ENCODE peak calls at places on chromosomes 2 and 18, in nine cellular contexts. V, W, J, L, C, O, S, X and H are unnamed samples.

GRCh38 chr2:164479460-164479859 is 141.8 kb downstream of the GRB14 start:
- DNase-seq in V (peak), W (peak), J (peak), L (peak), C (no peak), O (peak), S (peak), X (no peak), H (peak)

GRCh38 chr2:7837232-7837760 is 844.6 kb upstream of the ID2 start:
- DNase-seq in V (no peak), W (no peak), J (no peak), L (no peak), C (no peak), O (peak), S (no peak), X (no peak), H (no peak)

GRCh38 chr2:96907405-96908041 is 37.6 kb upstream of the SEMA4C start:
- DNase-seq in V (peak), W (peak), J (no peak), L (peak), C (peak), O (no peak), S (peak), X (peak), H (peak)

GRCh38 chr2:224278531-224278930 is 123.4 kb downstream of the FAM124B start:
- DNase-seq in V (no peak), W (no peak), J (no peak), L (no peak), C (no peak), O (no peak), S (peak), X (no peak), H (no peak)

GRCh38 chr2:123870877-123871276 is 154.2 kb upstream of the CNTNAP5 start:
- DNase-seq in V (peak), W (no peak), J (no peak), L (no peak), C (no peak), O (no peak), S (no peak), X (no peak), H (no peak)

GRCh38 chr2:232573821-232574435 is 23.4 kb downstream of the EIF4E2 start:
- DNase-seq in V (peak), W (no peak), J (no peak), L (no peak), C (no peak), O (no peak), S (no peak), X (no peak), H (no peak)

GRCh38 chr2:156864230-156864629 is 393.3 kb upstream of the GALNT5 start:
- DNase-seq in V (no peak), W (no peak), J (no peak), L (no peak), C (no peak), O (no peak), S (no peak), X (no peak), H (no peak)

GRCh38 chr2:201879986-201880385 is 73.6 kb downstream of the CDK15 start:
- DNase-seq in V (no peak), W (no peak), J (peak), L (no peak), C (no peak), O (peak), S (no peak), X (no peak), H (no peak)

GRCh38 chr2:62326735-62327134 is 130.8 kb downstream of the B3GNT2 start:
- DNase-seq in V (no peak), W (no peak), J (no peak), L (no peak), C (no peak), O (no peak), S (no peak), X (no peak), H (no peak)

GRCh38 chr2:230416061-230416721 is at the start of gene SP100:
- DNase-seq in V (no peak), W (peak), J (peak), L (no peak), C (peak), O (peak), S (peak), X (peak), H (peak)

GRCh38 chr2:185201063-185201462 is 537.5 kb upstream of the FSIP2 start:
- DNase-seq in V (no peak), W (no peak), J (peak), L (no peak), C (no peak), O (no peak), S (no peak), X (no peak), H (no peak)

GRCh38 chr2:170815311-170815710 is 1.4 kb upstream of the GAD1 start:
- DNase-seq in V (no peak), W (no peak), J (no peak), L (no peak), C (no peak), O (no peak), S (no peak), X (no peak), H (no peak)

GRCh38 chr2:189060096-189060642 is 86.0 kb downstream of the COL3A1 start:
- DNase-seq in V (no peak), W (no peak), J (no peak), L (no peak), C (no peak), O (no peak), S (no peak), X (no peak), H (no peak)

GRCh38 chr2:78718483-78718882 is 307.0 kb upstream of the REG3G start:
- DNase-seq in V (no peak), W (peak), J (no peak), L (no peak), C (no peak), O (no peak), S (no peak), X (no peak), H (no peak)

GRCh38 chr2:64222351-64222750 is 78.1 kb upstream of the PELI1 start:
- DNase-seq in V (no peak), W (peak), J (no peak), L (no peak), C (no peak), O (no peak), S (peak), X (no peak), H (no peak)

GRCh38 chr2:76958749-76959148 is 563.4 kb downstream of the LRRTM4 start:
- DNase-seq in V (peak), W (peak), J (peak), L (no peak), C (no peak), O (peak), S (no peak), X (no peak), H (no peak)

GRCh38 chr18:48809365-48809764 is 141.4 kb downstream of the SMAD7 start:
- DNase-seq in V (no peak), W (no peak), J (no peak), L (no peak), C (no peak), O (no peak), S (no peak), X (no peak), H (no peak)

GRCh38 chr2:137689549-137689948 is 274.7 kb upstream of the HNMT start:
- DNase-seq in V (no peak), W (peak), J (no peak), L (no peak), C (no peak), O (peak), S (no peak), X (no peak), H (no peak)

GRCh38 chr2:100262555-100263320 is 59.6 kb downstream of the LONRF2 start:
- DNase-seq in V (peak), W (peak), J (peak), L (peak), C (peak), O (peak), S (peak), X (peak), H (peak)

GRCh38 chr2:68196120-68196716 is 38.5 kb downstream of the PNO1 start:
- DNase-seq in V (peak), W (peak), J (peak), L (no peak), C (peak), O (peak), S (peak), X (peak), H (no peak)

GRCh38 chr2:167652401-167652800 is 595.0 kb downstream of the STK39 start:
- DNase-seq in V (no peak), W (peak), J (no peak), L (no peak), C (no peak), O (no peak), S (no peak), X (no peak), H (no peak)

GRCh38 chr2:120551540-120551939 is 184.1 kb upstream of the GLI2 start:
- DNase-seq in V (no peak), W (peak), J (no peak), L (no peak), C (no peak), O (peak), S (no peak), X (no peak), H (no peak)

GRCh38 chr2:235917506-235917905 is 250.7 kb downstream of the GBX2 start:
- DNase-seq in V (no peak), W (no peak), J (no peak), L (no peak), C (no peak), O (no peak), S (no peak), X (no peak), H (no peak)

GRCh38 chr2:100983201-100983600 is 18.9 kb upstream of the RPL31 start:
- DNase-seq in V (no peak), W (no peak), J (no peak), L (no peak), C (no peak), O (no peak), S (no peak), X (no peak), H (no peak)

GRCh38 chr18:71966791-71967190 is 577.4 kb downstream of the CBLN2 start:
- DNase-seq in V (no peak), W (no peak), J (no peak), L (no peak), C (no peak), O (no peak), S (no peak), X (no peak), H (no peak)

GRCh38 chr18:24868760-24869237 is 408.4 kb downstream of the HRH4 start:
- DNase-seq in V (no peak), W (no peak), J (no peak), L (no peak), C (no peak), O (no peak), S (peak), X (no peak), H (no peak)

GRCh38 chr2:240963065-240963375 is 35.4 kb upstream of the SNED1 start:
- DNase-seq in V (no peak), W (no peak), J (no peak), L (no peak), C (no peak), O (no peak), S (no peak), X (no peak), H (peak)

GRCh38 chr2:225484751-225485150 is 85.2 kb downstream of the NYAP2 start:
- DNase-seq in V (no peak), W (no peak), J (no peak), L (no peak), C (no peak), O (no peak), S (no peak), X (no peak), H (no peak)

GRCh38 chr2:23661276-23662050 is 265.5 kb downstream of the ATAD2B start:
- DNase-seq in V (no peak), W (no peak), J (no peak), L (no peak), C (no peak), O (no peak), S (no peak), X (no peak), H (no peak)

GRCh38 chr2:134634054-134634630 is 84.7 kb downstream of the TMEM163 start:
- DNase-seq in V (peak), W (no peak), J (no peak), L (no peak), C (no peak), O (no peak), S (no peak), X (no peak), H (no peak)

GRCh38 chr2:227625420-227625819 is 8.1 kb downstream of the SCYGR4 start:
- DNase-seq in V (no peak), W (no peak), J (no peak), L (no peak), C (no peak), O (no peak), S (no peak), X (no peak), H (no peak)
- TF ChIP-seq CTCF in V (no peak), W (no peak), J (no peak), L (no peak), C (no peak), O (no peak), S (no peak), X (no peak), H (no peak)

GRCh38 chr2:200585730-200586643 is at the start of gene AOX1:
- DNase-seq in V (peak), W (peak), J (peak), L (peak), C (peak), O (no peak), S (peak), X (peak), H (no peak)
- H3K4me3 ChIP-seq in V (peak), W (peak), J (peak), L (peak), C (peak), O (no peak), S (peak), X (peak), H (peak)

DNA sequence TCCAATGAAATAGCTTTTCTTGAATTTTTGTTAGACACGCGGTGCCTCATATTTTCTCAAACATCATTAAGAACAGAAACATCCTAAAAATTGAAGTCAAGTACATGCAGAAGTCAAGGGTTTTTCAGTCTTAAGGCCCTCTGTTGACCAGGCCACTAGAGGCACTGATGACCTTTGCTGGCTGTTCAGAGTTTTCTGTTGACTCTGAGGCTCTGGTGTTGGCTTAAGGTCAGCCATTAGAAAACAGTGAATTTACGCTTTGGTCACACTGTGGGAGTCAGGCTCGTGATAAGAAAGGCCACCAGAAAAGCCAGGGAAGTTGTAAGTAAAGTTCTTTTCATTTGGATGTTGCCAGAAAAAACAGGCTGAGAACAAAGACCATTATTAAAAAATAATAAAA is 5.8 kb upstream of the UPP2 start:
- DNase-seq in V (no peak), W (no peak), J (no peak), L (no peak), C (no peak), O (no peak), S (no peak), X (no peak), H (no peak)
- TF ChIP-seq CTCF in V (no peak), W (no peak), J (no peak), L (no peak), C (no peak), O (no peak), S (no peak), X (no peak), H (no peak)

GRCh38 chr2:20665261-20666113 is 1.5 kb upstream of the GDF7 start:
- DNase-seq in V (peak), W (no peak), J (no peak), L (no peak), C (no peak), O (no peak), S (no peak), X (no peak), H (no peak)
- H3K4me3 ChIP-seq in V (peak), W (no peak), J (no peak), L (peak), C (no peak), O (no peak), S (no peak), X (no peak), H (peak)

DNA sequence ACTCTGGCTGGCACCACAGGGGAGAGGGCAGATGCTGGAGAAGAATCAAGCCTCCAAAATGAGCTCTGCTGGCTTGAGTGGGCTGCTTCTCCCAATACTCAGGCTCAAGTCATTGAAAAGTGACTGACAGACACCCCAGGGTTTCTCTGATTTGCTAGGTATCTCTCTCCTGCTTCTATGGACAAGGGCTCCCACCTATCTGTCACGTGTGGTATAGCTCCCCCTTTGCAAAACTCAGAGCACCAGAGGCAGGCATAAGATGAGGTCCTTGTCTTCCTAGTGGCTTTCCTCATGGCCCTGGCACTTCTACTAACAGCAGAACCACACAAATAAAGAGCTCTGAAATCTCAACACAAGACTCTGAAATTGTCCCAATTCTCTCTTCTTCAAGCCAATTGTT is 105.2 kb downstream of the GALNT14 start:
- DNase-seq in V (peak), W (no peak), J (no peak), L (no peak), C (no peak), O (no peak), S (no peak), X (no peak), H (no peak)
- TF ChIP-seq CTCF in V (peak), W (no peak), J (peak), L (peak), C (no peak), O (peak), S (no peak), X (no peak), H (no peak)

DNA sequence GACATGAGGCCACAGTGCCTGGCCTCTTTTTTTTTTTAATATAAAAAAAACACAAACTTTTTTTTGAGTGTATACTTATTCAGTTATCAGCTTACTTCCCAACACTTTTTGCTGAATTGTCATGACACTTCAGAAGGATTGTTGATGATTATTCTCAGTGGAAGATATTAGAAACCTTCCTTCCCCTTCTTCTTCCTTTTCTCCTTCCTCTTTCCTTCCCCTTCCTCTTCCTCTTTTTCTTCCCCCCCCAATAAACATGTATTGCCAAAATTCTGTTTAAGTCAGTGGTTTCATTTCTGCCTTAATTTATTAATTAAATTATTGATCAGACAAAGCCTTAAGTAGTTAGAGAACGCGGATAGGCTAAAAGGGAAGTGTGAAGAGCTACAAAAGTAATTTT is 2.5 kb downstream of the PIKFYVE start:
- DNase-seq in V (no peak), W (no peak), J (no peak), L (no peak), C (no peak), O (peak), S (no peak), X (no peak), H (no peak)
- H3K4me3 ChIP-seq in V (no peak), W (no peak), J (no peak), L (no peak), C (no peak), O (peak), S (no peak), X (no peak), H (no peak)

GRCh38 chr2:221268631-221269030 is 303.5 kb downstream of the EPHA4 start:
- DNase-seq in V (no peak), W (no peak), J (no peak), L (no peak), C (no peak), O (no peak), S (no peak), X (no peak), H (no peak)

GRCh38 chr2:221263572-221263971 is 308.5 kb downstream of the EPHA4 start:
- DNase-seq in V (no peak), W (no peak), J (no peak), L (no peak), C (no peak), O (no peak), S (no peak), X (no peak), H (no peak)

GRCh38 chr2:221258464-221258863 is 313.6 kb downstream of the EPHA4 start:
- DNase-seq in V (no peak), W (no peak), J (no peak), L (no peak), C (no peak), O (no peak), S (no peak), X (no peak), H (no peak)

GRCh38 chr2:221262651-221263050 is 309.5 kb downstream of the EPHA4 start:
- DNase-seq in V (no peak), W (no peak), J (no peak), L (no peak), C (no peak), O (no peak), S (no peak), X (no peak), H (no peak)

GRCh38 chr2:221264318-221264717 is 307.8 kb downstream of the EPHA4 start:
- DNase-seq in V (no peak), W (no peak), J (peak), L (no peak), C (no peak), O (no peak), S (no peak), X (no peak), H (no peak)
- TF ChIP-seq CTCF in V (peak), W (no peak), J (peak), L (no peak), C (no peak), O (no peak), S (no peak), X (no peak), H (no peak)

GRCh38 chr2:12502759-12503158 is 214.0 kb upstream of the TRIB2 start:
- DNase-seq in V (no peak), W (no peak), J (no peak), L (no peak), C (no peak), O (peak), S (peak), X (no peak), H (no peak)
- H3K4me3 ChIP-seq in V (no peak), W (no peak), J (no peak), L (no peak), C (no peak), O (no peak), S (no peak), X (no peak), H (no peak)